ENCODE peak calls at places on chromosomes 2 and 18, in eight cellular contexts. G, Q, S, D, F, K, Y and P are unnamed samples.

GRCh38 chr2:169090133-169090820 is 20.9 kb downstream of the DHRS9 start:
- DNase-seq in G (no peak), Q (no peak), S (no peak), D (no peak), F (no peak), K (no peak), Y (no peak), P (no peak)

GRCh38 chr18:35680139-35680551 is 98.6 kb downstream of the GALNT1 start:
- DNase-seq in G (no peak), Q (no peak), S (no peak), D (no peak), F (no peak), K (no peak), Y (no peak), P (no peak)

GRCh38 chr2:121151311-121152109 is 133.5 kb downstream of the TFCP2L1 start:
- DNase-seq in G (no peak), Q (no peak), S (peak; percentile 82), D (peak; percentile 84), F (no peak), K (no peak), Y (no peak), P (peak; percentile 86)

GRCh38 chr2:5365871-5366461 is 326.2 kb upstream of the SOX11 start:
- DNase-seq in G (no peak), Q (no peak), S (peak; percentile 57), D (peak; percentile 49), F (peak; percentile 55), K (no peak), Y (no peak), P (peak; percentile 2)

GRCh38 chr2:119683717-119684443 is 4.9 kb downstream of the TMEM177 start:
- DNase-seq in G (no peak), Q (no peak), S (no peak), D (no peak), F (no peak), K (no peak), Y (no peak), P (no peak)

GRCh38 chr2:119136093-119136492 is 22.5 kb downstream of the C1QL2 start:
- DNase-seq in G (no peak), Q (no peak), S (no peak), D (no peak), F (no peak), K (no peak), Y (no peak), P (no peak)

GRCh38 chr2:218679119-218679518 is 7.2 kb downstream of the STK36 start:
- DNase-seq in G (no peak), Q (no peak), S (no peak), D (no peak), F (peak; percentile 59), K (no peak), Y (no peak), P (no peak)

GRCh38 chr2:119229716-119230115 is 6.1 kb downstream of the STEAP3 start:
- DNase-seq in G (no peak), Q (no peak), S (no peak), D (no peak), F (no peak), K (no peak), Y (no peak), P (no peak)

GRCh38 chr2:55160422-55160821 is 71.7 kb downstream of the CLHC1 start:
- DNase-seq in G (no peak), Q (no peak), S (no peak), D (no peak), F (no peak), K (no peak), Y (no peak), P (no peak)

GRCh38 chr18:2968559-2968958 is 44.4 kb downstream of the LPIN2 start:
- DNase-seq in G (no peak), Q (no peak), S (no peak), D (no peak), F (no peak), K (no peak), Y (no peak), P (no peak)

GRCh38 chr2:205746408-205746785 is 64.1 kb downstream of the NRP2 start:
- DNase-seq in G (no peak), Q (no peak), S (peak; percentile 39), D (peak; percentile 26), F (no peak), K (no peak), Y (no peak), P (no peak)

GRCh38 chr2:30301551-30301950 is 70.2 kb downstream of the LBH start:
- DNase-seq in G (no peak), Q (no peak), S (no peak), D (no peak), F (no peak), K (no peak), Y (no peak), P (peak; percentile 70)

GRCh38 chr2:228777855-228778355 is 493.2 kb downstream of the PID1 start:
- DNase-seq in G (no peak), Q (no peak), S (no peak), D (no peak), F (no peak), K (no peak), Y (no peak), P (no peak)

GRCh38 chr2:71506754-71507153 is 53.4 kb downstream of the DYSF start:
- DNase-seq in G (no peak), Q (no peak), S (no peak), D (no peak), F (no peak), K (no peak), Y (no peak), P (no peak)

GRCh38 chr2:30978044-30978443 is 160.2 kb downstream of the GALNT14 start:
- DNase-seq in G (no peak), Q (no peak), S (no peak), D (no peak), F (peak; percentile 12), K (no peak), Y (no peak), P (no peak)

GRCh38 chr2:201628545-201628944 is 14.8 kb downstream of the TMEM237 start:
- DNase-seq in G (no peak), Q (no peak), S (no peak), D (no peak), F (no peak), K (no peak), Y (no peak), P (no peak)

GRCh38 chr2:26722911-26723310 is 30.4 kb downstream of the KCNK3 start:
- DNase-seq in G (no peak), Q (no peak), S (no peak), D (no peak), F (no peak), K (no peak), Y (no peak), P (no peak)

GRCh38 chr18:35076126-35076525 is 34.9 kb downstream of the MAPRE2 start:
- DNase-seq in G (no peak), Q (no peak), S (no peak), D (no peak), F (no peak), K (no peak), Y (no peak), P (no peak)

GRCh38 chr2:241198381-241199282 is 10.2 kb downstream of the ANO7 start:
- DNase-seq in G (no peak), Q (no peak), S (no peak), D (no peak), F (peak; percentile 32), K (no peak), Y (no peak), P (no peak)

GRCh38 chr18:21777814-21778213 is 37.2 kb downstream of the MIB1 start:
- DNase-seq in G (no peak), Q (no peak), S (no peak), D (no peak), F (no peak), K (no peak), Y (no peak), P (no peak)

GRCh38 chr2:101125374-101125773 is 25.8 kb downstream of the TBC1D8 start:
- DNase-seq in G (no peak), Q (no peak), S (no peak), D (no peak), F (no peak), K (no peak), Y (no peak), P (no peak)

DNA sequence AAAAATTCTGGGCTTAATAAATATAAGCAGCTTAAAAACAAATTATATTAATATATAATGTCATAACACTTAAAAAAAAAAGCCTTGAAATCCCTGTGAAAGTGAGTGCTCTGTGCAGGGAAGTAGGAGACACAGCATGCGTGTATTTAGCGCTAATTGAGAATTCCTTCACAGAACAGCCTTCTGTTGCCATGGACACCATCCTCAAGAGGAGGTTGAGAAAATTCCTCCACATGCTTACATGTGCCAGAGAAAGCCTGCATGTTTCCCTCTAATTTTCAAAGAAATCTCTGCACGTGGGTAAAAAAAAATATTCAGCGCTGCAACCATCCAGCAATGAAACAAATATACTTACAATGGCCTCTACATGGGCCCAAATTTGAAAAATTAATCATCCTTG is 228.2 kb downstream of the MYT1L start:
- DNase-seq in G (no peak), Q (no peak), S (no peak), D (no peak), F (no peak), K (no peak), Y (no peak), P (no peak)
- H3K27ac ChIP-seq in G (no peak overlapping the region), Q (no peak overlapping the region), S (no peak overlapping the region), D (no peak overlapping the region), F (no peak overlapping the region), K (no peak overlapping the region), Y (no peak overlapping the region), P (no peak overlapping the region)

DNA sequence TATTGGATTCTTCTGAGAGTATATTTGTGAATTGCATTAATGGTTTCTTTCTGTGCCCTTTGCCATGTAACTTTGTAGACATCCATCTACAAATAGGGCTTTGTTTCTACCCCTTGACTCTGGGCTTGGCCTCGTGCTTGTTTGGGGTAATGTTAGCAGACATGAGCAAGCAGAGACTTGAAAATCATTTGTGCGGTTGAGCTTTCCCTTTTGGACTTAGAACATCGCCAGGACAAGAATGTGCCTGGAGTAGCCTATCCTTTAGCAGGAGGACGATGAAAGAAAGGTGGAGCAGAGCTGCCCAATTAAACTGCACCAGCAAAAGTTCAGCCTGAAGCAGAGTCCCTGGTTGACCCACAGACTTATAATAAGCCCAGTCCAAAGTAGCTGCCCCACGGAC is 785.9 kb downstream of the EPHA4 start:
- DNase-seq in G (no peak), Q (no peak), S (no peak), D (peak; percentile 4), F (no peak), K (no peak), Y (no peak), P (no peak)
- H3K27me3 ChIP-seq in G (no peaks in the 10 kb centered on the region), Q (no peaks in the 10 kb centered on the region), S (no peaks in the 10 kb centered on the region), D (no peaks in the 10 kb centered on the region), F (no peaks in the 10 kb centered on the region), K (no peaks in the 10 kb centered on the region), Y (no peaks in the 10 kb centered on the region), P (no peaks in the 10 kb centered on the region)

GRCh38 chr2:64982932-64983331 is 6.3 kb upstream of the SLC1A4 start:
- DNase-seq in G (no peak), Q (no peak), S (no peak), D (no peak), F (no peak), K (no peak), Y (no peak), P (no peak)
- H3K27ac ChIP-seq in G (no peak overlapping the region), Q (no peak overlapping the region), S (no peak overlapping the region), D (no peak overlapping the region), F (no peak overlapping the region), K (no peak overlapping the region), Y (no peak overlapping the region), P (no peak overlapping the region)

DNA sequence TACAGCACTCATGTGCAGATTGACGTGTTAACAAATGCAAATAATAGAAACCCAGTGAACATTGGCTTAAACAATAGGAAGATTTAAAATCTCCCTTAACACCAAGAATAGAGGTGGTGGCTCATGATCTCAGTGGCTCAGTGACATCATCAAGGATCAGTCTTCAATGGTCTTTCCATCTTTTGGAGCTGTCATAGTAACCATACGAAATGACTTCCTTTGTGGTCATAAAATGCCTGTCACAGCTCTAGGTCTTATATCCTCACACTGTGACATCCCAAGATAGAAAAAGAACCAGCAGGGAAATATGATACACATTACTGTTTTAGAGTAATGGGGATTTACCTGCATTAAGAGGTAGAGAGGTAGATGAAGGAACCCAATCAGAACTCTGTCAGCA is 59.6 kb upstream of the ACKR3 start:
- DNase-seq in G (no peak), Q (no peak), S (no peak), D (no peak), F (no peak), K (no peak), Y (no peak), P (no peak)
- H3K27me3 ChIP-seq in G (no peaks in the 10 kb centered on the region), Q (peaks cover 19% of the 10 kb centered on the region), S (no peaks in the 10 kb centered on the region), D (no peaks in the 10 kb centered on the region), F (no peaks in the 10 kb centered on the region), K (peaks cover 6% of the 10 kb centered on the region), Y (no peaks in the 10 kb centered on the region), P (no peaks in the 10 kb centered on the region)